ENCODE peak calls at places on chromosomes 3 and 15, in six cellular contexts. Y, S, G, X, U and J are unnamed samples. For H3K4me1 and H3K36me3, the result is how much of the 10 kb centered on the place peaks cover.

GRCh38 chr3:116267139-116267538 is 178.1 kb downstream of the LSAMP start:
- DNase-seq in G (no peak), S (no peak), X (no peak), Y (no peak), U (no peak), J (no peak)

GRCh38 chr3:43523454-43524053 is 98.3 kb downstream of the ANO10 start:
- DNase-seq in X (no peak), Y (no peak), S (no peak), U (no peak), G (no peak), J (no peak)

GRCh38 chr3:173659972-173660371 is 262.4 kb downstream of the NLGN1 start:
- DNase-seq in Y (no peak), G (no peak), U (no peak), S (no peak), X (no peak), J (no peak)

GRCh38 chr3:126548556-126549466 is 9.9 kb downstream of the C3orf22 start:
- DNase-seq in X (no peak), G (peak), U (peak), Y (no peak), S (no peak), J (no peak)

GRCh38 chr3:173622156-173622555 is 224.6 kb downstream of the NLGN1 start:
- DNase-seq in S (no peak), X (no peak), U (no peak), Y (no peak), G (no peak), J (no peak)

GRCh38 chr3:46496745-46497555 is 826 bp upstream of the RTP3 start:
- DNase-seq in Y (no peak), G (no peak), U (no peak), S (peak), X (no peak), J (no peak)

GRCh38 chr3:192851821-192852352 is 65.8 kb downstream of the MB21D2 start:
- DNase-seq in X (no peak), G (peak), S (no peak), U (peak), Y (no peak), J (peak)

GRCh38 chr3:196072313-196072712 is 9.6 kb downstream of the TFRC start:
- DNase-seq in X (no peak), S (no peak), Y (no peak), U (no peak), G (no peak), J (no peak)

GRCh38 chr15:38564557-38565286 is at the start of gene RASGRP1:
- DNase-seq in X (peak), G (peak), Y (no peak), U (peak), S (peak), J (no peak)

GRCh38 chr15:70343961-70344360 is 246.2 kb upstream of the TLE3 start:
- DNase-seq in S (no peak), X (no peak), G (no peak), U (no peak), Y (no peak), J (no peak)

GRCh38 chr15:34942363-34942762 is 27.2 kb downstream of the AQR start:
- DNase-seq in X (no peak), S (no peak), U (no peak), G (no peak), Y (no peak), J (no peak)

GRCh38 chr3:113097821-113098516 is 107.2 kb downstream of the GTPBP8 start:
- DNase-seq in U (no peak), G (no peak), S (no peak), X (no peak), Y (no peak), J (no peak)

GRCh38 chr3:134446800-134447199 is 39.0 kb downstream of the ANAPC13 start:
- DNase-seq in G (no peak), S (no peak), U (no peak), Y (no peak), X (no peak), J (no peak)

GRCh38 chr3:13308406-13308805 is 111.7 kb downstream of the NUP210 start:
- DNase-seq in X (peak), U (peak), G (peak), S (peak), Y (no peak), J (peak)

GRCh38 chr3:32934150-32934742 is 17.2 kb upstream of the CCR4 start:
- DNase-seq in S (peak), G (no peak), Y (no peak), X (peak), U (peak), J (no peak)

GRCh38 chr3:66312039-66312438 is 91.2 kb downstream of the SLC25A26 start:
- DNase-seq in X (no peak), G (no peak), Y (no peak), U (no peak), S (no peak), J (no peak)

GRCh38 chr3:169660709-169661566 is 2.6 kb downstream of the MECOM start:
- DNase-seq in U (peak), S (peak), G (peak), X (peak), Y (no peak), J (no peak)

GRCh38 chr3:26308454-26308853 is 314.1 kb upstream of the LRRC3B start:
- DNase-seq in G (no peak), U (no peak), X (no peak), Y (no peak), S (no peak), J (no peak)

GRCh38 chr15:42493694-42494093 is 1.7 kb upstream of the SNAP23 start:
- DNase-seq in S (no peak), X (no peak), Y (no peak), U (no peak), G (no peak), J (no peak)

GRCh38 chr15:75902129-75902557 is 1.5 kb upstream of the FBXO22 start:
- DNase-seq in U (peak), G (no peak), S (peak), X (peak), Y (no peak), J (no peak)

GRCh38 chr15:88714782-88715372 is 76.1 kb downstream of the ISG20 start:
- DNase-seq in Y (peak), U (no peak), S (no peak), G (no peak), X (no peak), J (no peak)

GRCh38 chr3:51974963-51975856 is at the start of gene ABHD14A:
- DNase-seq in Y (no peak), S (peak), U (peak), G (peak), X (peak), J (no peak)

GRCh38 chr15:32887090-32887489 is 169.3 kb downstream of the GREM1 start:
- DNase-seq in Y (no peak), S (no peak), G (no peak), X (no peak), U (no peak), J (no peak)

GRCh38 chr3:160748787-160749186 is 7.2 kb upstream of the PPM1L start:
- DNase-seq in U (no peak), S (no peak), Y (no peak), X (no peak), G (no peak), J (no peak)

GRCh38 chr3:121834079-121834730 is 655 bp downstream of the IQCB1 start:
- DNase-seq in G (no peak), S (peak), X (no peak), U (no peak), Y (no peak), J (no peak)

GRCh38 chr3:89113344-89113743 is 5.9 kb downstream of the EPHA3 start:
- DNase-seq in U (no peak), Y (no peak), S (no peak), G (no peak), X (no peak), J (no peak)

GRCh38 chr3:52361893-52362292 is 45.8 kb downstream of the DNAH1 start:
- DNase-seq in Y (no peak), U (no peak), G (no peak), S (no peak), X (no peak), J (no peak)

GRCh38 chr3:37652851-37653250 is 208.8 kb upstream of the CTDSPL start:
- DNase-seq in X (no peak), U (no peak), S (no peak), Y (no peak), G (peak), J (no peak)

GRCh38 chr3:36942632-36943248 is 2.1 kb downstream of the TRANK1 start:
- DNase-seq in U (no peak), X (no peak), S (no peak), G (no peak), Y (no peak), J (no peak)

GRCh38 chr3:10551821-10552630 is 46.6 kb upstream of the ATP2B2 start:
- DNase-seq in S (no peak), Y (peak), X (no peak), U (no peak), G (peak), J (no peak)

GRCh38 chr3:69579527-69580165 is 159.6 kb upstream of the MITF start:
- DNase-seq in U (no peak), Y (no peak), G (no peak), S (peak), X (no peak), J (no peak)

GRCh38 chr3:147977001-147977400 is 567.8 kb downstream of the ZIC1 start:
- DNase-seq in Y (no peak), S (no peak), X (no peak), U (no peak), G (no peak), J (no peak)

GRCh38 chr3:138921316-138922292 is 25.3 kb downstream of the FOXL2 start:
- DNase-seq in S (no peak), G (peak), U (no peak), Y (no peak), X (no peak), J (no peak)

DNA sequence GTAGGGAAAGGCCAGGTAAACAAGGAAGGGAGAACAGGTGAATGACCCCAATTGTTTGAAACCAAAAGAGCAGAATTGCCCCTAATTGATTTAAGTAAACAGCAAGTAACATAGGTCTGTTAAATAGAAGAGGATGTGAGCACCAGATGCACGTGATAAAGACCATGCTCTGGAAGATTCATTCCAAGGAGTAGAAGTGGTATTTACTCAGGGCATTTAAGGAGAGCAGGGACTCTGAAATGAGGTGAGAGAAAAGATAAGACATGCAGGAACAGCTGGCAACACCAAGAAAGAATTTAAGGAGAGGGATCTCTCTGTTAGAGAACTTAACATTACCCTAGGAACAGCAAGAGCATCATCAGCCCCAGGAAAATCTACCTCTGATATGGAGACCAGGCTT is 6.2 kb downstream of the NUDT16 start:
- DNase-seq in G (no peak), S (no peak), Y (no peak), X (no peak), U (no peak), J (no peak)
- H3K4me1 ChIP-seq in G (under half), S (under half), Y (under half), X (under half), U (under half), J (under half)

GRCh38 chr3:23873941-23874340 is 42.8 kb downstream of the NKIRAS1 start:
- DNase-seq in S (no peak), Y (no peak), X (no peak), G (no peak), U (no peak), J (no peak)

GRCh38 chr3:23877324-23877980 is 39.3 kb downstream of the NKIRAS1 start:
- DNase-seq in G (no peak), Y (no peak), U (no peak), S (no peak), X (no peak), J (no peak)

GRCh38 chr3:23876901-23877300 is 39.9 kb downstream of the NKIRAS1 start:
- DNase-seq in G (no peak), Y (no peak), S (no peak), X (no peak), U (no peak), J (no peak)

GRCh38 chr3:23874359-23875120 is 42.2 kb downstream of the NKIRAS1 start:
- DNase-seq in U (no peak), X (no peak), S (no peak), G (no peak), Y (no peak), J (no peak)

DNA sequence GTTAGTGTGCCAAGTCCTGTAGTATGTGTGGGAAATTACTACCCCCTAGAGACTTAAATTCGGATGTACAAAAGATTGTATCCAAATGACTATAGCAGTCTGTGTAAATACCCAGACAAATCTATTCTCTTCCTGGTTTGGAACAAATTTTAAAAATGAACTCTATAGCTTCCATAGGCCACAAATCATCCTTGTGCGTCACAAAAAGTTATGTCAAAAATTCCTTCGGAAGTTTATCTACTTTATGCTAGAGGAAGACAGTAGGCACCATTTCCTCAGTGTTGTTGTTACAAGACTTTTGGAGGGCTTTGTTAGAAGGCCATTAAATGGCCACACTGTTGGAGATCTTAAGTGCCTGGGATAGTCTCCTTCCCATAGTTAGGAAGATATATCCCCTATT is 41.5 kb downstream of the NKIRAS1 start:
- DNase-seq in U (no peak), G (no peak), Y (no peak), S (no peak), X (no peak), J (no peak)
- H3K27ac ChIP-seq in U (no peak), G (no peak), Y (no peak), S (no peak), X (no peak), J (no peak)

GRCh38 chr15:44713006-44713966 is 2.0 kb downstream of the B2M start:
- DNase-seq in U (peak), G (no peak), X (no peak), S (no peak), Y (no peak), J (no peak)

GRCh38 chr15:44715797-44716334 is 4.5 kb downstream of the B2M start:
- DNase-seq in G (no peak), X (no peak), S (no peak), U (no peak), Y (no peak), J (no peak)

GRCh38 chr15:44712108-44713005 is 1.0 kb downstream of the B2M start:
- DNase-seq in Y (peak), G (peak), S (no peak), U (peak), X (no peak), J (no peak)

GRCh38 chr15:44716983-44717602 is 5.8 kb downstream of the B2M start:
- DNase-seq in X (no peak), Y (no peak), G (no peak), U (no peak), S (no peak), J (no peak)

GRCh38 chr15:44715142-44715796 is 4.0 kb downstream of the B2M start:
- DNase-seq in Y (no peak), U (no peak), S (peak), X (no peak), G (no peak), J (no peak)
- H3K36me3 ChIP-seq in Y (under half), U (under half), S (under half), X (under half), G (under half), J (under half)

GRCh38 chr3:98890181-98890882 is 11.2 kb downstream of the DCBLD2 start:
- DNase-seq in S (no peak), G (no peak), Y (no peak), X (no peak), U (no peak), J (no peak)
- H3K4me1 ChIP-seq in S (under half), G (under half), Y (under half), X (under half), U (half or more), J (under half)

GRCh38 chr3:141959531-141959920 is 83.1 kb downstream of the ATP1B3 start:
- DNase-seq in U (no peak), S (no peak), G (no peak), X (no peak), Y (no peak), J (peak)
- H3K27ac ChIP-seq in U (no peak), S (no peak), G (peak), X (peak), Y (peak), J (no peak)

DNA sequence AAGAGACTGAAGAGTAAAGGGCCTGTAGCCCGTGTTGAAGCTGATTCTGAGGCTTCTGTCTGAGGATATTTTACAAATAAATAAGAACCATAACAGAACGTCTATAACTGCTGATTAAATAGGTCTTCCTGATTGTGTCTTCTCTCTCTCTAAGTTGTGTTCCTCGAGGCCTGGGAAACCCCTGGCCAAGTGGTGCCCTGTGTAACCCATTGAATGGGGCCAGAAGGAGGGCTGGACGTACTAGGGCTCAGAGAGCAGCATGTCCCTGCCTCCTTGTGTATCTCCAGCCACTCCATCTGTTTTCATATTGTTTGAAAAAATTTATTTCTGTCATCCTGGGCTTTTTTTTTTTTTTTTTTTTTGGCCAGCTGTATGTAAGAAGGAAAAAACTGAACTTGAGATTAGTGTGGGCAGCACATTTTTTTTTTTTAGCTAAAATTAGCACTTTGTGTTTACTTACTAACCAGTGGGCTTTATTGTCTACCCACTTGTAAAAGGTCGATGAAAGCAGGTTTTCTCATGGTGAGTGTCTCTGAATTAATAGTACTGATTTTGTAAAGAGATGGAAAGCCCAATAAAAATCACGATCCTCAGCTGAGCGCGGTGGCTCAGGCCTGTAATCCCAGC is 10.7 kb downstream of the DHX30 start:
- DNase-seq in X (no peak), U (no peak), Y (no peak), G (no peak), S (no peak), J (no peak)
- H3K36me3 ChIP-seq in X (under half), U (under half), Y (under half), G (under half), S (under half), J (under half)

DNA sequence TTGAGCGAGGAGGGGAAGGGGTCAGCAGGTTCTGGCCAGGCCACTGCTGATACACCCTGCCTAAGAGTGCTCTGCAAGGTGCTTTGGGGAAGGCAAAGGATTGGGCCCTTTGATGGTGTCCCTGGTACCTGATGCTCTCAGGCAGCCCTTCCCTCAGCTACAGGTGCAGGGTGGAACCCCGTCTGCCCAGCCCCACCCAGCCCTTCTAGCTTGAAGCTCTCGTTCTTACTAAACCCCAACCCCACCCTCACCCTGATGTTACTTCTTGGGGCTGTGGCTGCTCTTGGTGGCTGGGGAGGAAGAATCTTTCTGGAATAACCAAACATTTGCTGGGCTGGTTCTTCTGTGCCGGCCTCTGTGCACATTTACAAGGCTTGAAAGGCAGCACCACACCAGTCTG is 6.4 kb downstream of the GNAI2 start:
- DNase-seq in G (no peak), S (no peak), Y (no peak), U (no peak), X (no peak), J (no peak)
- H3K4me1 ChIP-seq in G (under half), S (half or more), Y (under half), U (under half), X (half or more), J (half or more)

DNA sequence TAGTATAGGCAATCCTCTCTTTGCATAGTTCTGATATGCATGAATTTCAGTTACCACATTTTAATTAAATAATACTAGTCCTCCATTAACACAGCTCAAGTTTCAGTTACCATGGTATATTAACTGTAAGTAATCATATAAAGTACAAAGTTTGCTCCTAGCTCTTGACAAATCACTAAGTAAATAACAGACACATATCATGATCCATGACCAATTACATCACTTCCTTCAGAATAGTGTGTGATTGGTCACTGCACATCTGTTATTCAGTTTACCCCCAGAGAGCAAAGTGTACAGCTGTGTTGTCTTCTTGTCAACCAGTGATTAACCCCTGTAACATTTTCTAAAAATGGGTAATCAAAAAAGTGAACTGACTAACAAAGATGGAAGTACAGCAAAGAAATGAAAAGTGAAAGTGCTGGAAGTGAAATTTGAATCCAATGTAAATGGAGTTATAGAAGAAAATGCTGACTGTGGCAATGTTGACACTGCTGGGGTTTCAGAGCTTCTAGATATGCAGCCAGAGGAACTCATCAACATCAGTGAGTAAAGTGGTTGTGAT is 30.2 kb upstream of the LEKR1 start:
- DNase-seq in X (no peak), G (no peak), U (no peak), Y (no peak), S (no peak), J (no peak)
- H3K27ac ChIP-seq in X (no peak), G (no peak), U (no peak), Y (no peak), S (no peak), J (peak)

GRCh38 chr15:66164788-66165187 is 88.8 kb downstream of the MEGF11 start:
- DNase-seq in U (no peak), X (no peak), S (no peak), G (no peak), Y (no peak), J (no peak)
- H3K36me3 ChIP-seq in U (under half), X (under half), S (under half), G (under half), Y (under half), J (under half)